ENCODE peak calls at places on chromosomes 16 and 17, in nine cellular contexts. One of them, this sample, is unnamed.

GRCh38 chr16:84810518-84811273 is 9.1 kb upstream of the CRISPLD2 start:
- DNase-seq in HCEC 1CT: no peak
- DNase-seq in stimulated activated CD4-positive, alpha-beta T cell treated with anti-CD3 and anti-CD28 coated beads, Interleukin-4, amount 100 ng/mL, for 1 hour: no peak
- DNase-seq in GM23338: no peak
- DNase-seq in mesendoderm: no peak
- DNase-seq in HFF-Myc: no peak
- DNase-seq in lung: no peak
- DNase-seq in ovary: no peak
- DNase-seq in activated T-cell treated with anti-CD3 and anti-CD28 coated beads for 24 hours: no peak
- DNase-seq in this sample: no peak

GRCh38 chr17:1490643-1491405 is 1.7 kb downstream of the MYO1C start:
- DNase-seq in HFF-Myc: no peak
- DNase-seq in ovary: peak
- DNase-seq in lung: peak
- DNase-seq in GM23338: peak
- DNase-seq in activated T-cell treated with anti-CD3 and anti-CD28 coated beads for 24 hours: peak
- DNase-seq in mesendoderm: peak
- DNase-seq in stimulated activated CD4-positive, alpha-beta T cell treated with anti-CD3 and anti-CD28 coated beads, Interleukin-4, amount 100 ng/mL, for 1 hour: peak
- DNase-seq in HCEC 1CT: peak
- DNase-seq in this sample: peak

GRCh38 chr16:77918792-77919707 is 103.3 kb upstream of the CLEC3A start:
- DNase-seq in mesendoderm: no peak
- DNase-seq in HFF-Myc: no peak
- DNase-seq in stimulated activated CD4-positive, alpha-beta T cell treated with anti-CD3 and anti-CD28 coated beads, Interleukin-4, amount 100 ng/mL, for 1 hour: no peak
- DNase-seq in GM23338: no peak
- DNase-seq in ovary: no peak
- DNase-seq in lung: no peak
- DNase-seq in HCEC 1CT: no peak
- DNase-seq in activated T-cell treated with anti-CD3 and anti-CD28 coated beads for 24 hours: no peak
- DNase-seq in this sample: no peak

GRCh38 chr17:16662936-16663335 is 9.3 kb upstream of the ZNF624 start:
- DNase-seq in mesendoderm: no peak
- DNase-seq in HFF-Myc: no peak
- DNase-seq in lung: no peak
- DNase-seq in activated T-cell treated with anti-CD3 and anti-CD28 coated beads for 24 hours: no peak
- DNase-seq in stimulated activated CD4-positive, alpha-beta T cell treated with anti-CD3 and anti-CD28 coated beads, Interleukin-4, amount 100 ng/mL, for 1 hour: no peak
- DNase-seq in ovary: no peak
- DNase-seq in HCEC 1CT: no peak
- DNase-seq in GM23338: no peak
- DNase-seq in this sample: no peak

GRCh38 chr17:43020789-43021738 is 1.1 kb downstream of the VAT1 start:
- DNase-seq in stimulated activated CD4-positive, alpha-beta T cell treated with anti-CD3 and anti-CD28 coated beads, Interleukin-4, amount 100 ng/mL, for 1 hour: peak
- DNase-seq in HCEC 1CT: peak
- DNase-seq in HFF-Myc: no peak
- DNase-seq in ovary: peak
- DNase-seq in activated T-cell treated with anti-CD3 and anti-CD28 coated beads for 24 hours: no peak
- DNase-seq in mesendoderm: peak
- DNase-seq in GM23338: peak
- DNase-seq in lung: peak
- DNase-seq in this sample: peak

GRCh38 chr16:8848939-8849391 is 19.8 kb downstream of the CARHSP1 start:
- DNase-seq in activated T-cell treated with anti-CD3 and anti-CD28 coated beads for 24 hours: no peak
- DNase-seq in HFF-Myc: no peak
- DNase-seq in stimulated activated CD4-positive, alpha-beta T cell treated with anti-CD3 and anti-CD28 coated beads, Interleukin-4, amount 100 ng/mL, for 1 hour: no peak
- DNase-seq in ovary: no peak
- DNase-seq in HCEC 1CT: peak
- DNase-seq in GM23338: no peak
- DNase-seq in mesendoderm: no peak
- DNase-seq in lung: no peak
- DNase-seq in this sample: no peak

GRCh38 chr16:12395266-12395665 is 408.4 kb downstream of the CPPED1 start:
- DNase-seq in GM23338: no peak
- DNase-seq in ovary: no peak
- DNase-seq in mesendoderm: no peak
- DNase-seq in activated T-cell treated with anti-CD3 and anti-CD28 coated beads for 24 hours: no peak
- DNase-seq in stimulated activated CD4-positive, alpha-beta T cell treated with anti-CD3 and anti-CD28 coated beads, Interleukin-4, amount 100 ng/mL, for 1 hour: no peak
- DNase-seq in lung: no peak
- DNase-seq in HFF-Myc: no peak
- DNase-seq in HCEC 1CT: no peak
- DNase-seq in this sample: no peak

GRCh38 chr16:31695667-31696066 is 168.0 kb downstream of the AHSP start:
- DNase-seq in stimulated activated CD4-positive, alpha-beta T cell treated with anti-CD3 and anti-CD28 coated beads, Interleukin-4, amount 100 ng/mL, for 1 hour: no peak
- DNase-seq in HCEC 1CT: no peak
- DNase-seq in ovary: no peak
- DNase-seq in GM23338: no peak
- DNase-seq in lung: no peak
- DNase-seq in HFF-Myc: no peak
- DNase-seq in mesendoderm: no peak
- DNase-seq in activated T-cell treated with anti-CD3 and anti-CD28 coated beads for 24 hours: no peak
- DNase-seq in this sample: no peak

GRCh38 chr17:17659340-17659739 is 21.9 kb upstream of the RAI1 start:
- DNase-seq in HCEC 1CT: no peak
- DNase-seq in stimulated activated CD4-positive, alpha-beta T cell treated with anti-CD3 and anti-CD28 coated beads, Interleukin-4, amount 100 ng/mL, for 1 hour: no peak
- DNase-seq in mesendoderm: no peak
- DNase-seq in ovary: no peak
- DNase-seq in activated T-cell treated with anti-CD3 and anti-CD28 coated beads for 24 hours: no peak
- DNase-seq in lung: no peak
- DNase-seq in HFF-Myc: no peak
- DNase-seq in GM23338: no peak
- DNase-seq in this sample: no peak

GRCh38 chr17:43360376-43360738 is 38.4 kb upstream of the ARL4D start:
- DNase-seq in GM23338: no peak
- DNase-seq in activated T-cell treated with anti-CD3 and anti-CD28 coated beads for 24 hours: peak
- DNase-seq in HCEC 1CT: peak
- DNase-seq in lung: no peak
- DNase-seq in HFF-Myc: no peak
- DNase-seq in ovary: no peak
- DNase-seq in mesendoderm: no peak
- DNase-seq in stimulated activated CD4-positive, alpha-beta T cell treated with anti-CD3 and anti-CD28 coated beads, Interleukin-4, amount 100 ng/mL, for 1 hour: peak
- DNase-seq in this sample: peak

GRCh38 chr16:89562027-89562599 is 1.6 kb downstream of the RPL13 start:
- DNase-seq in GM23338: no peak
- DNase-seq in ovary: no peak
- DNase-seq in lung: no peak
- DNase-seq in activated T-cell treated with anti-CD3 and anti-CD28 coated beads for 24 hours: no peak
- DNase-seq in HFF-Myc: no peak
- DNase-seq in stimulated activated CD4-positive, alpha-beta T cell treated with anti-CD3 and anti-CD28 coated beads, Interleukin-4, amount 100 ng/mL, for 1 hour: no peak
- DNase-seq in mesendoderm: no peak
- DNase-seq in HCEC 1CT: no peak
- DNase-seq in this sample: peak

GRCh38 chr16:88655733-88656281 is 5.0 kb upstream of the CYBA start:
- DNase-seq in HCEC 1CT: no peak
- DNase-seq in GM23338: no peak
- DNase-seq in activated T-cell treated with anti-CD3 and anti-CD28 coated beads for 24 hours: no peak
- DNase-seq in HFF-Myc: no peak
- DNase-seq in stimulated activated CD4-positive, alpha-beta T cell treated with anti-CD3 and anti-CD28 coated beads, Interleukin-4, amount 100 ng/mL, for 1 hour: no peak
- DNase-seq in mesendoderm: no peak
- DNase-seq in ovary: no peak
- DNase-seq in lung: no peak
- DNase-seq in this sample: no peak

GRCh38 chr16:28549301-28549899 is 4.3 kb upstream of the SGF29 start:
- DNase-seq in activated T-cell treated with anti-CD3 and anti-CD28 coated beads for 24 hours: no peak
- DNase-seq in GM23338: peak
- DNase-seq in HCEC 1CT: peak
- DNase-seq in mesendoderm: no peak
- DNase-seq in stimulated activated CD4-positive, alpha-beta T cell treated with anti-CD3 and anti-CD28 coated beads, Interleukin-4, amount 100 ng/mL, for 1 hour: no peak
- DNase-seq in HFF-Myc: no peak
- DNase-seq in ovary: no peak
- DNase-seq in lung: no peak
- DNase-seq in this sample: no peak

GRCh38 chr16:31376705-31377104 is 16.4 kb upstream of the ITGAD start:
- DNase-seq in HFF-Myc: no peak
- DNase-seq in ovary: no peak
- DNase-seq in GM23338: no peak
- DNase-seq in stimulated activated CD4-positive, alpha-beta T cell treated with anti-CD3 and anti-CD28 coated beads, Interleukin-4, amount 100 ng/mL, for 1 hour: no peak
- DNase-seq in activated T-cell treated with anti-CD3 and anti-CD28 coated beads for 24 hours: no peak
- DNase-seq in HCEC 1CT: no peak
- DNase-seq in lung: no peak
- DNase-seq in mesendoderm: no peak
- DNase-seq in this sample: no peak

GRCh38 chr16:20806168-20807050 is at the start of the genes ERI2 and REXO5:
- DNase-seq in mesendoderm: peak
- DNase-seq in stimulated activated CD4-positive, alpha-beta T cell treated with anti-CD3 and anti-CD28 coated beads, Interleukin-4, amount 100 ng/mL, for 1 hour: peak
- DNase-seq in ovary: peak
- DNase-seq in lung: peak
- DNase-seq in HFF-Myc: peak
- DNase-seq in GM23338: peak
- DNase-seq in activated T-cell treated with anti-CD3 and anti-CD28 coated beads for 24 hours: peak
- DNase-seq in HCEC 1CT: peak
- DNase-seq in this sample: peak

GRCh38 chr16:73047536-73048291 is at the start of gene ZFHX3:
- DNase-seq in lung: peak
- DNase-seq in ovary: peak
- DNase-seq in GM23338: peak
- DNase-seq in HCEC 1CT: peak
- DNase-seq in mesendoderm: peak
- DNase-seq in HFF-Myc: no peak
- DNase-seq in activated T-cell treated with anti-CD3 and anti-CD28 coated beads for 24 hours: no peak
- DNase-seq in stimulated activated CD4-positive, alpha-beta T cell treated with anti-CD3 and anti-CD28 coated beads, Interleukin-4, amount 100 ng/mL, for 1 hour: peak
- DNase-seq in this sample: peak

This sample was measured in prostate gland.